ENCODE peak calls at places on chromosomes 5 and 9, in five cellular contexts. K, A, Y, U and M are unnamed samples. For H3K9me3, the result is how much of the 10 kb centered on the place peaks cover.

GRCh38 chr9:76634356-76635054 is 129.7 kb upstream of the PCA3 start:
- DNase-seq in K (peak), U (no peak), A (no peak), Y (no peak), M (no peak)

GRCh38 chr5:173795601-173796000 is 92.5 kb upstream of the CPEB4 start:
- DNase-seq in A (no peak), Y (no peak), U (no peak), K (no peak), M (no peak)

GRCh38 chr5:147321569-147321968 is 86.7 kb downstream of the STK32A start:
- DNase-seq in A (no peak), K (no peak), U (no peak), Y (no peak), M (no peak)

GRCh38 chr5:67337751-67338150 is 141.2 kb upstream of the CD180 start:
- DNase-seq in A (no peak), K (no peak), Y (no peak), U (no peak), M (no peak)

GRCh38 chr5:111935835-111936234 is 178.8 kb upstream of the NREP start:
- DNase-seq in U (no peak), A (no peak), K (no peak), Y (no peak), M (no peak)

GRCh38 chr9:8428389-8428788 is 628.8 kb upstream of the DMAC1 start:
- DNase-seq in A (no peak), U (no peak), K (no peak), Y (no peak), M (no peak)

GRCh38 chr9:70110194-70111041 is 66.8 kb downstream of the MAMDC2 start:
- DNase-seq in A (no peak), Y (no peak), U (no peak), K (peak), M (no peak)

GRCh38 chr5:89728750-89729149 is 680.8 kb downstream of the CETN3 start:
- DNase-seq in A (peak), U (no peak), K (peak), Y (peak), M (no peak)

GRCh38 chr5:30894811-30895210 is 298.7 kb upstream of the CDH6 start:
- DNase-seq in Y (no peak), U (no peak), K (peak), A (no peak), M (no peak)

GRCh38 chr5:11130111-11130510 is 369.1 kb upstream of the DAP start:
- DNase-seq in U (no peak), Y (no peak), A (no peak), K (no peak), M (no peak)

GRCh38 chr5:3511774-3512173 is 83.9 kb upstream of the IRX1 start:
- DNase-seq in K (no peak), Y (no peak), A (no peak), U (no peak), M (no peak)

GRCh38 chr9:89319015-89319905 is 960 bp downstream of the SECISBP2 start:
- DNase-seq in U (no peak), Y (no peak), A (no peak), K (no peak), M (no peak)

GRCh38 chr5:57906637-57907036 is 424.0 kb upstream of the ACTBL2 start:
- DNase-seq in A (no peak), U (no peak), Y (no peak), K (no peak), M (no peak)

GRCh38 chr5:138536665-138537315 is 6.2 kb downstream of the ETF1 start:
- DNase-seq in K (no peak), Y (no peak), U (no peak), A (no peak), M (no peak)

GRCh38 chr5:172733179-172733973 is 37.6 kb downstream of the DUSP1 start:
- DNase-seq in K (peak), U (no peak), A (peak), Y (peak), M (no peak)

GRCh38 chr5:55608595-55608994 is 73.8 kb upstream of the PLPP1 start:
- DNase-seq in K (no peak), U (no peak), A (no peak), Y (no peak), M (no peak)

GRCh38 chr9:71929791-71930440 is 18.5 kb downstream of the C9orf85 start:
- DNase-seq in A (no peak), K (peak), U (no peak), Y (no peak), M (no peak)

GRCh38 chr9:119360237-119360636 is 9.0 kb downstream of the BRINP1 start:
- DNase-seq in K (no peak), A (no peak), U (no peak), Y (no peak), M (no peak)

GRCh38 chr5:56818409-56819026 is 3.2 kb downstream of the MAP3K1 start:
- DNase-seq in U (no peak), K (peak), A (no peak), Y (no peak), M (no peak)

GRCh38 chr5:168885324-168886120 is 306.4 kb upstream of the PANK3 start:
- DNase-seq in U (no peak), K (no peak), Y (no peak), A (no peak), M (no peak)

GRCh38 chr5:65809817-65810531 is 88.0 kb downstream of the NLN start:
- DNase-seq in A (peak), U (no peak), K (peak), Y (peak), M (no peak)

GRCh38 chr5:115414406-115415142 is 118.1 kb upstream of the CCDC112 start:
- DNase-seq in A (no peak), Y (no peak), K (peak), U (no peak), M (no peak)

GRCh38 chr9:72888943-72889342 is 63.9 kb downstream of the ALDH1A1 start:
- DNase-seq in A (no peak), Y (no peak), U (no peak), K (no peak), M (no peak)

GRCh38 chr5:85140471-85140870 is 755.8 kb upstream of the EDIL3 start:
- DNase-seq in Y (no peak), U (no peak), K (no peak), A (no peak), M (no peak)

GRCh38 chr5:139543423-139543991 is 17.6 kb upstream of the UBE2D2 start:
- DNase-seq in Y (no peak), U (no peak), K (peak), A (no peak), M (peak)
- TF ChIP-seq POLR2A in Y (no peak), U (no peak), K (no peak), A (no peak), M (no peak)

GRCh38 chr5:141421489-141421855 is 621 bp downstream of the PCDHGA11 start:
- DNase-seq in A (no peak), K (no peak), U (no peak), Y (no peak), M (no peak)

GRCh38 chr5:141413540-141414069 is 818 bp downstream of the PCDHGA10 start:
- DNase-seq in U (no peak), K (no peak), A (no peak), Y (no peak), M (no peak)

GRCh38 chr5:141420855-141421488 is at the start of gene PCDHGA11:
- DNase-seq in A (no peak), K (peak), Y (no peak), U (no peak), M (no peak)

GRCh38 chr5:141422742-141423291 is 2.0 kb downstream of the PCDHGA11 start:
- DNase-seq in U (no peak), A (no peak), K (no peak), Y (no peak), M (no peak)

GRCh38 chr5:141419074-141419880 is 1.6 kb upstream of the PCDHGA11 start:
- DNase-seq in U (no peak), A (no peak), K (no peak), Y (no peak), M (no peak)
- H3K9me3 ChIP-seq in U (half or more), A (under half), K (half or more), Y (half or more), M (under half)

GRCh38 chr9:114324492-114324891 is 1.6 kb downstream of the ORM1 start:
- DNase-seq in A (no peak), U (no peak), K (no peak), Y (no peak), M (peak)

GRCh38 chr9:114318416-114318815 is 4.5 kb upstream of the ORM1 start:
- DNase-seq in Y (no peak), K (no peak), A (no peak), U (no peak), M (no peak)

GRCh38 chr9:114317665-114318357 is 5.1 kb upstream of the ORM1 start:
- DNase-seq in U (no peak), Y (no peak), K (peak), A (no peak), M (peak)

GRCh38 chr9:114319147-114319546 is 3.8 kb upstream of the ORM1 start:
- DNase-seq in K (no peak), Y (no peak), A (no peak), U (no peak), M (peak)

DNA sequence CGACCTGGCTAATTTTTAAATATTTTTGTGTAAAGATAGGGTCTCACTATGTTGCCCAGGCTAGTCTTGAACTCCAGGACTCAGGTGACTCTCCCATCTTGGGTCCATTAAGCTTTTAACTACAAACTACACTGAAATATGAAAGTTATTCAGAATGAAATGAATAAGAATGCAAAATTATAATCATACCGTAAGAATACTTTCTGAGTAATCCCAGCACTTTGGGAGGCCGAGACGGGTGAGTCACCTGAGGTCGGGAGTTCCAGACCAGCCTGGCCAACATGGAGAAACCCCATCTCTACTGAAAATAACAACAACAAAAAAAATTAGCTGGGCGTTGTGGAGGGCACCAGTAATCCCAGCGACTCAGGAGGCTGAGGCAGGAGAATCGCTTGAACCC is 1.1 kb upstream of the ORM1 start:
- DNase-seq in Y (no peak), K (peak), U (no peak), A (no peak), M (peak)
- TF ChIP-seq POLR2A in Y (no peak), K (no peak), U (no peak), A (no peak), M (no peak)

DNA sequence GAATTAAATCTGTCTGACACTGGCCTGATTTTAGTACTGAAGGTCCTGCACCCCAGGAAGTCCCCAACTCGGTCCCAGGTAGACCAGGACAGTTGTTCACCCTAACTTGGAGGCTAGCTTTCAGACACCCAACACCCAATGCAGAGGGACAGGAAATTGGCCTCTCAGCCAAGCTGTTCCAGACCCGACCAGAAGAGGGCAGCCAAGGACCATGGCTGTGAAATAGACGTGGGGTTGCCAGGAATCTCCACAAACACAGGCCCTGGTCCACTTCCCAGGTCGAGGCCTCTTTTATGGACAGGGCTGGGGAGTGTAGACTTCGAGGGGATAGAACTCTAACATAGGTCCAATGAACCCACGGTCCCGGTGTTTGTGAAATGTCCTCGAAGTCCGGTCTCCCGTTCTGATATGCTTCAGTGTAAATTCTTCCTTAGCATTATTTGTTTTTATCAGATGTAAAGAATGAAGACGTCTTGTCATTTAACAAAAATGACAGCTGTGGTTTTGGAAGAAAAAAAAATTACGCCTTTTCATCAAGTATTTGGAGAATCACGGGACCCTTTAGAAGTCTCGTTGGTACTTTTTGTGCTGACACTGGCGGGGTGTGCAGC is 260.3 kb upstream of the ADAMTS16 start:
- DNase-seq in Y (peak), K (peak), A (peak), U (peak), M (no peak)
- H3K9me3 ChIP-seq in Y (under half), K (under half), A (under half), U (under half), M (under half)

GRCh38 chr9:6006968-6007769 is 8.3 kb downstream of the RANBP6 start:
- DNase-seq in U (peak), K (peak), A (peak), Y (peak), M (peak)

GRCh38 chr9:6008169-6008979 is 7.0 kb downstream of the RANBP6 start:
- DNase-seq in A (peak), Y (peak), U (peak), K (peak), M (peak)

GRCh38 chr9:6007770-6008168 is 7.7 kb downstream of the RANBP6 start:
- DNase-seq in K (peak), A (peak), Y (peak), U (peak), M (peak)
- TF ChIP-seq POLR2A in K (no peak), A (no peak), Y (no peak), U (peak), M (no peak)

GRCh38 chr9:98084396-98084795 is 27.9 kb downstream of the NANS start:
- DNase-seq in Y (no peak), K (no peak), A (no peak), U (no peak), M (no peak)
- H3K9me3 ChIP-seq in Y (under half), K (under half), A (under half), U (under half), M (under half)

GRCh38 chr5:76403963-76404693 is 1.0 kb downstream of the IQGAP2 start:
- DNase-seq in Y (no peak), U (peak), A (peak), K (no peak), M (peak)
- TF ChIP-seq POLR2A in Y (no peak), U (no peak), A (no peak), K (no peak), M (no peak)

GRCh38 chr9:36292641-36293040 is 34.4 kb upstream of the GNE start:
- DNase-seq in U (no peak), Y (no peak), K (no peak), A (no peak), M (no peak)
- H3K9me3 ChIP-seq in U (under half), Y (under half), K (under half), A (under half), M (under half)

GRCh38 chr9:38154501-38155421 is 85.7 kb upstream of the SHB start:
- DNase-seq in A (no peak), K (no peak), U (no peak), Y (no peak), M (no peak)
- TF ChIP-seq POLR2A in A (no peak), K (no peak), U (no peak), Y (no peak), M (no peak)

GRCh38 chr5:141260458-141261237 is 15.5 kb downstream of the PCDHB15 start:
- DNase-seq in K (peak), Y (no peak), U (no peak), A (no peak), M (no peak)
- H3K9me3 ChIP-seq in K (under half), Y (half or more), U (half or more), A (under half), M (half or more)